ENCODE peak calls at places on chromosome 1, in seven cellular contexts. U is Peyer's patch, A is uterus, I is left lung, V is A549, Q is astrocyte, T is fibroblast of lung. D is an unnamed sample.

GRCh38 chr1:180358649-180359048 is 128.6 kb downstream of the LHX4 start:
- DNase-seq in U (no peak), A (no peak), I (no peak), V (no peak), Q (peak), T (peak), D (no peak)

GRCh38 chr1:59947047-59947938 is 20.7 kb upstream of the CYP2J2 start:
- DNase-seq in U (no peak), A (peak), I (no peak), V (peak), Q (peak), T (peak), D (no peak)

GRCh38 chr1:229027622-229028182 is 243.2 kb upstream of the RAB4A start:
- DNase-seq in U (no peak), A (no peak), I (no peak), V (no peak), Q (no peak), T (no peak), D (no peak)

GRCh38 chr1:202698276-202698675 is 12.0 kb downstream of the SYT2 start:
- DNase-seq in U (no peak), A (no peak), I (no peak), V (no peak), Q (no peak), T (no peak), D (no peak)

GRCh38 chr1:209411491-209411929 is 172.0 kb upstream of the CAMK1G start:
- DNase-seq in U (no peak), A (no peak), I (no peak), V (no peak), Q (peak), T (peak), D (no peak)

GRCh38 chr1:180515857-180516388 is 13.5 kb upstream of the ACBD6 start:
- DNase-seq in U (no peak), A (peak), I (no peak), V (peak), Q (peak), T (peak), D (peak)

GRCh38 chr1:2520806-2521205 is 5.6 kb downstream of the PANK4 start:
- DNase-seq in U (no peak), A (no peak), I (no peak), V (no peak), Q (no peak), T (no peak), D (no peak)

GRCh38 chr1:115343200-115343737 is 5.2 kb upstream of the NGF start:
- DNase-seq in U (no peak), A (no peak), I (no peak), V (no peak), Q (no peak), T (no peak), D (no peak)

GRCh38 chr1:245388687-245389086 is 233.9 kb downstream of the KIF26B start:
- DNase-seq in U (no peak), A (no peak), I (no peak), V (no peak), Q (no peak), T (no peak), D (no peak)

GRCh38 chr1:85320371-85321131 is 44.1 kb upstream of the BCL10 start:
- DNase-seq in U (no peak), A (no peak), I (no peak), V (no peak), Q (peak), T (peak), D (no peak)

GRCh38 chr1:92653605-92654381 is 131.1 kb downstream of the EVI5 start:
- DNase-seq in U (no peak), A (no peak), I (no peak), V (no peak), Q (no peak), T (no peak), D (no peak)

GRCh38 chr1:66275601-66276023 is 258.3 kb upstream of the SGIP1 start:
- DNase-seq in U (no peak), A (no peak), I (no peak), V (no peak), Q (no peak), T (no peak), D (no peak)
- H3K27ac ChIP-seq in U (no peak), A (no peak), I (peak), V (peak), Q (no peak), T (no peak), D (peak)

GRCh38 chr1:11720033-11720376 is 15.9 kb upstream of the AGTRAP start:
- DNase-seq in U (no peak), A (no peak), I (no peak), V (no peak), Q (no peak), T (no peak), D (no peak)
- H3K4me3 ChIP-seq in U (peak), A (no peak), I (no peak), V (no peak), Q (no peak), T (no peak), D (peak)

GRCh38 chr1:159918041-159918917 is 7.0 kb downstream of the TAGLN2 start:
- DNase-seq in U (no peak), A (no peak), I (no peak), V (no peak), Q (no peak), T (no peak), D (no peak)
- H3K27ac ChIP-seq in U (no peak), A (no peak), I (peak), V (peak), Q (peak), T (peak), D (no peak)

GRCh38 chr1:31704261-31705079 is 653 bp upstream of the COL16A1 start:
- DNase-seq in U (no peak), A (peak), I (no peak), V (no peak), Q (peak), T (peak), D (no peak)
- H3K4me3 ChIP-seq in U (peak), A (peak), I (peak), V (no peak), Q (peak), T (peak), D (no peak)

DNA sequence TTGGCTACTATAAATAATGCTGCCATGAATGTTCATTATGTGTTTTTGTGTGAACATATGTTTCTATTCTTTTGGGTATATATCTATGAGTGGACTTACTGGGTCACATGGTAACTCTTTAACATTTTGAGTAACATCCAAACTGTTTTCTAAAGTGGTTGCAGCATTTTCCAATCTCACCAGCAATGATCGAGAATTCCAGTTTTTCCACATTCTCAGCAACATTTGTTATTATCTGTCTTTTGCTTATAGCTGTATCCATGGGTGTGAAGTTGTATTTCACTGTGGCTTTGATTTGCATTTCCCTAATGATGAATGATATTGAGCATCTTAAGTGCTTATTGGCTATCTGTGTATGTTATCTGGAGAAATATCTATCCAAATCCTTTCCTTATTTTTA is 89.2 kb upstream of the SLFNL1 start:
- DNase-seq in U (no peak), A (no peak), I (no peak), V (no peak), Q (no peak), T (no peak), D (no peak)
- H3K27ac ChIP-seq in U (peak), A (peak), I (no peak), V (peak), Q (no peak), T (no peak), D (no peak)

GRCh38 chr1:39631361-39632331 is 7.8 kb downstream of the HEYL start:
- DNase-seq in U (no peak), A (no peak), I (no peak), V (no peak), Q (no peak), T (no peak), D (no peak)
- H3K4me3 ChIP-seq in U (no peak), A (no peak), I (no peak), V (no peak), Q (no peak), T (no peak), D (no peak)

GRCh38 chr1:161390559-161390858 is 22.8 kb upstream of the CFAP126 start:
- DNase-seq in U (no peak), A (no peak), I (no peak), V (no peak), Q (no peak), T (no peak), D (no peak)
- H3K27ac ChIP-seq in U (peak), A (peak), I (peak), V (peak), Q (peak), T (peak), D (peak)

GRCh38 chr1:5430911-5431310 is 561.3 kb downstream of the NPHP4 start:
- DNase-seq in U (no peak), A (no peak), I (no peak), V (no peak), Q (no peak), T (no peak), D (no peak)
- H3K4me3 ChIP-seq in U (no peak), A (no peak), I (no peak), V (no peak), Q (no peak), T (no peak), D (no peak)

GRCh38 chr1:24513691-24514090 is 11.1 kb downstream of the RCAN3 start:
- DNase-seq in U (no peak), A (no peak), I (no peak), V (no peak), Q (no peak), T (no peak), D (no peak)

GRCh38 chr1:24514946-24515345 is 12.3 kb downstream of the RCAN3 start:
- DNase-seq in U (no peak), A (no peak), I (no peak), V (no peak), Q (no peak), T (no peak), D (no peak)

GRCh38 chr1:24517898-24518297 is 15.3 kb downstream of the RCAN3 start:
- DNase-seq in U (no peak), A (no peak), I (no peak), V (no peak), Q (no peak), T (no peak), D (no peak)

GRCh38 chr1:24516506-24516905 is 13.9 kb downstream of the RCAN3 start:
- DNase-seq in U (no peak), A (no peak), I (no peak), V (no peak), Q (no peak), T (no peak), D (no peak)
- H3K27ac ChIP-seq in U (no peak), A (no peak), I (no peak), V (peak), Q (no peak), T (no peak), D (no peak)

D was measured in effector memory CD4-positive, alpha-beta T cell.